ENCODE peak calls at places on chromosomes 2 and 18, in nine cellular contexts. S, L, Q, G, I, H, O, P and N are unnamed samples.

GRCh38 chr2:69177063-69177771 is 164.2 kb downstream of the ANTXR1 start:
- DNase-seq in P (no peak), O (peak), S (no peak), L (peak), G (peak), H (peak), Q (peak), I (no peak), N (no peak)

GRCh38 chr2:214808961-214809750 is at the start of gene BARD1:
- DNase-seq in S (peak), P (peak), L (peak), I (peak), Q (peak), H (peak), O (peak), G (peak), N (peak)

GRCh38 chr2:176589287-176589686 is 320.0 kb downstream of the MTX2 start:
- DNase-seq in G (no peak), L (no peak), Q (no peak), I (no peak), O (no peak), P (no peak), S (no peak), H (no peak), N (no peak)

GRCh38 chr2:233247116-233247515 is 4.4 kb upstream of the ATG16L1 start:
- DNase-seq in G (no peak), Q (no peak), O (no peak), H (no peak), L (no peak), I (no peak), P (no peak), S (no peak), N (no peak)

GRCh38 chr2:174593574-174594203 is 3.9 kb downstream of the WIPF1 start:
- DNase-seq in O (no peak), P (peak), L (peak), I (peak), G (no peak), Q (no peak), H (no peak), S (no peak), N (no peak)

GRCh38 chr2:23636412-23636811 is 251.4 kb downstream of the KLHL29 start:
- DNase-seq in Q (no peak), G (peak), S (no peak), H (peak), L (peak), I (no peak), O (peak), P (no peak), N (no peak)

GRCh38 chr18:42436366-42436765 is 481.3 kb downstream of the PIK3C3 start:
- DNase-seq in S (no peak), H (no peak), O (no peak), Q (no peak), L (no peak), P (no peak), I (no peak), G (no peak), N (no peak)

GRCh38 chr2:60577884-60578283 is 24.4 kb upstream of the BCL11A start:
- DNase-seq in I (no peak), L (no peak), G (no peak), P (no peak), S (no peak), O (no peak), Q (no peak), H (no peak), N (no peak)

GRCh38 chr18:34114996-34115395 is 109.7 kb downstream of the NOL4 start:
- DNase-seq in S (no peak), O (no peak), L (no peak), G (no peak), I (no peak), P (no peak), H (peak), Q (no peak), N (no peak)

GRCh38 chr2:190183535-190183934 is 121.0 kb upstream of the MSTN start:
- DNase-seq in O (no peak), H (no peak), G (no peak), Q (no peak), S (no peak), L (no peak), P (no peak), I (no peak), N (no peak)

GRCh38 chr18:6773777-6774176 is 44.3 kb downstream of the ARHGAP28 start:
- DNase-seq in I (no peak), S (no peak), O (no peak), G (no peak), Q (no peak), H (no peak), P (no peak), L (no peak), N (no peak)

GRCh38 chr2:178799305-178799704 is 7.9 kb downstream of the TTN start:
- DNase-seq in Q (no peak), O (no peak), G (no peak), H (peak), P (no peak), I (no peak), S (no peak), L (no peak), N (no peak)